ENCODE peak calls at places on chromosomes 3 and 15, in eight cellular contexts. A, R, O, K, M, N, H and Q are unnamed samples.

GRCh38 chr15:100301905-100302431 is 39.8 kb downstream of the ADAMTS17 start:
- DNase-seq in K (no peak), A (no peak), O (no peak), H (no peak), R (no peak), M (no peak), N (no peak), Q (no peak)

GRCh38 chr15:40320931-40321371 is 2.5 kb upstream of the INAFM2 start:
- DNase-seq in R (no peak), N (peak), K (peak), M (no peak), O (peak), A (no peak), H (peak), Q (peak)

GRCh38 chr3:120275553-120276092 is 9.4 kb downstream of the GPR156 start:
- DNase-seq in A (no peak), K (no peak), H (no peak), R (no peak), M (no peak), N (no peak), O (no peak), Q (no peak)

GRCh38 chr3:189586941-189587687 is 44.1 kb upstream of the TP63 start:
- DNase-seq in K (no peak), H (no peak), O (no peak), M (no peak), N (no peak), R (no peak), A (no peak), Q (no peak)

GRCh38 chr15:88513195-88513594 is 33.3 kb downstream of the DET1 start:
- DNase-seq in O (peak), R (no peak), M (no peak), H (no peak), K (no peak), N (no peak), A (no peak), Q (peak)

GRCh38 chr15:67769468-67770097 is 55.7 kb upstream of the SKOR1 start:
- DNase-seq in R (no peak), M (no peak), N (no peak), A (no peak), H (no peak), K (no peak), O (no peak), Q (no peak)

GRCh38 chr3:100973594-100973993 is 19.6 kb downstream of the ABI3BP start:
- DNase-seq in R (no peak), N (no peak), O (no peak), K (no peak), H (no peak), A (no peak), M (no peak), Q (no peak)

GRCh38 chr15:75367406-75367912 is 948 bp downstream of the MAN2C1 start:
- DNase-seq in N (no peak), O (no peak), R (no peak), A (no peak), K (no peak), M (no peak), H (no peak), Q (no peak)

GRCh38 chr15:32718822-32719716 is 1.3 kb downstream of the GREM1 start:
- DNase-seq in M (peak), O (no peak), R (peak), H (no peak), K (peak), A (no peak), N (no peak), Q (peak)